ENCODE peak calls at places on chromosomes 16 and 17, in eight cellular contexts. R is DND-41, E is IMR-90, Y is prostate gland, C is BE2C, M is HCT116, B is mucosa of descending colon, N is psoas muscle. U is an unnamed sample.

GRCh38 chr16:12639044-12639443 is 164.6 kb downstream of the CPPED1 start:
- DNase-seq in R (no peak), B (no peak), M (no peak), Y (no peak), C (no peak), N (no peak), E (peak; percentile 39), U (no peak)

GRCh38 chr17:45016823-45017222 is 34.6 kb downstream of the DCAKD start:
- DNase-seq in R (no peak), E (no peak), N (no peak), B (no peak), Y (no peak), M (no peak), C (no peak), U (no peak)

GRCh38 chr16:29675811-29676643 is 3.0 kb upstream of the QPRT start:
- DNase-seq in C (peak; percentile 44), E (peak; percentile 18), B (no peak), R (peak; percentile 42), N (no peak), M (peak; percentile 24), Y (no peak), U (no peak)

GRCh38 chr17:79740413-79740812 is 9.7 kb downstream of the ENPP7 start:
- DNase-seq in N (no peak), R (no peak), C (no peak), B (no peak), M (no peak), E (no peak), Y (no peak), U (no peak)

GRCh38 chr16:63617047-63617989 is 1504.5 kb downstream of the CDH11 start:
- DNase-seq in R (no peak), N (no peak), B (peak; percentile 27), M (no peak), Y (peak; percentile 5), E (no peak), C (peak; percentile 9), U (no peak)

GRCh38 chr16:89013692-89014455 is 36.9 kb upstream of the CBFA2T3 start:
- DNase-seq in C (no peak), B (peak; percentile 9), Y (no peak), M (no peak), N (peak; percentile 7), E (no peak), R (no peak), U (no peak)

GRCh38 chr17:19723967-19724366 is 7.6 kb upstream of the SLC47A2 start:
- DNase-seq in B (peak; percentile 24), E (no peak), R (no peak), Y (peak; percentile 72), N (no peak), C (no peak), M (no peak), U (no peak)

GRCh38 chr16:58733248-58733670 is 857 bp downstream of the GOT2 start:
- DNase-seq in N (peak; percentile 33), R (no peak), C (no peak), M (no peak), Y (peak; percentile 37), B (no peak), E (peak; percentile 5), U (no peak)

GRCh38 chr17:67492824-67493490 is 115.9 kb downstream of the PITPNC1 start:
- DNase-seq in M (no peak), C (no peak), N (no peak), B (no peak), Y (no peak), E (peak; percentile 31), R (no peak), U (no peak)

GRCh38 chr17:30241051-30241450 is 5.6 kb upstream of the SLC6A4 start:
- DNase-seq in B (no peak), R (no peak), Y (no peak), N (no peak), E (no peak), C (no peak), M (no peak), U (no peak)

GRCh38 chr17:38451030-38451839 is 23.0 kb downstream of the ARHGAP23 start:
- DNase-seq in N (no peak), M (no peak), E (peak; percentile 79), Y (no peak), C (no peak), R (peak; percentile 13), B (no peak), U (no peak)

GRCh38 chr17:3870871-3871306 is 22.0 kb downstream of the CAMKK1 start:
- DNase-seq in E (no peak), Y (no peak), C (no peak), N (no peak), M (no peak), B (peak; percentile 50), R (no peak), U (no peak)

GRCh38 chr17:70165383-70165782 is 3.9 kb upstream of the KCNJ2 start:
- DNase-seq in Y (no peak), C (no peak), R (no peak), E (no peak), M (no peak), N (no peak), B (no peak), U (no peak)

GRCh38 chr16:53094013-53094630 is 39.3 kb downstream of the CHD9 start:
- DNase-seq in C (peak; percentile 43), B (peak; percentile 90), N (peak; percentile 61), M (no peak), R (peak; percentile 26), E (no peak), Y (peak; percentile 52), U (no peak)

GRCh38 chr17:78022425-78022824 is 63.9 kb downstream of the TNRC6C start:
- DNase-seq in M (no peak), C (no peak), B (no peak), N (no peak), E (peak; percentile 22), Y (no peak), R (no peak), U (no peak)

GRCh38 chr17:77681820-77682219 is 276.7 kb upstream of the TNRC6C start:
- DNase-seq in R (no peak), B (peak; percentile 43), E (peak; percentile 1), C (peak; percentile 65), Y (peak; percentile 61), M (no peak), N (peak; percentile 63), U (no peak)

GRCh38 chr17:51059781-51060180 is 60.9 kb downstream of the SPAG9 start:
- DNase-seq in Y (no peak), N (no peak), E (peak; percentile 70), C (no peak), R (no peak), M (no peak), B (no peak), U (no peak)

GRCh38 chr16:27474921-27475320 is 72.9 kb downstream of the IL21R start:
- DNase-seq in M (no peak), E (no peak), C (no peak), R (no peak), B (no peak), N (no peak), Y (no peak), U (no peak)

GRCh38 chr16:84726079-84726669 is 26.4 kb downstream of the USP10 start:
- DNase-seq in Y (peak; percentile 94), R (peak; percentile 80), E (peak; percentile 85), N (peak; percentile 92), C (peak; percentile 88), B (peak; percentile 92), M (peak; percentile 61), U (peak; percentile 92)

GRCh38 chr16:48895142-48895541 is 285.2 kb upstream of the N4BP1 start:
- DNase-seq in N (no peak), Y (no peak), B (no peak), E (no peak), M (no peak), C (no peak), R (peak; percentile 6), U (no peak)

GRCh38 chr17:37338847-37339246 is 36.9 kb upstream of the C17orf78 start:
- DNase-seq in E (no peak), B (no peak), N (no peak), Y (no peak), C (no peak), R (no peak), M (no peak), U (no peak)

GRCh38 chr17:80455328-80455710 is 21.1 kb downstream of the NPTX1 start:
- DNase-seq in E (peak; percentile 46), Y (no peak), C (peak; percentile 70), B (no peak), M (peak; percentile 34), R (no peak), N (peak; percentile 71), U (peak; percentile 56)

GRCh38 chr16:80580109-80580832 is 39.5 kb downstream of the DYNLRB2 start:
- DNase-seq in E (peak; percentile 45), C (no peak), N (no peak), B (no peak), Y (no peak), M (no peak), R (no peak), U (peak; percentile 89)

GRCh38 chr17:75077072-75077489 is 10.7 kb upstream of the SLC16A5 start:
- DNase-seq in E (no peak), R (no peak), Y (no peak), N (no peak), C (no peak), B (peak; percentile 83), M (no peak), U (no peak)

GRCh38 chr17:75075597-75076253 is 12.0 kb upstream of the SLC16A5 start:
- DNase-seq in M (no peak), R (no peak), N (no peak), E (no peak), C (no peak), B (no peak), Y (no peak), U (no peak)

GRCh38 chr17:75079023-75079373 is 8.8 kb upstream of the SLC16A5 start:
- DNase-seq in R (no peak), B (no peak), E (no peak), Y (no peak), C (no peak), M (no peak), N (no peak), U (no peak)

GRCh38 chr17:75078097-75079022 is 9.4 kb upstream of the SLC16A5 start:
- DNase-seq in N (no peak), E (peak; percentile 78), B (peak; percentile 71), R (no peak), Y (no peak), M (peak; percentile 69), C (no peak), U (peak; percentile 41)

GRCh38 chr17:75077490-75078096 is 10.2 kb upstream of the SLC16A5 start:
- DNase-seq in R (no peak), E (no peak), C (no peak), M (no peak), N (peak; percentile 73), Y (peak; percentile 39), B (no peak), U (peak; percentile 60)
- TF ChIP-seq CTCF in R (no peak), E (no peak), C (no peak), M (no peak), N (no peak), Y (no peak), B (peak; percentile 20), U (peak; percentile 17)

GRCh38 chr16:19130385-19130784 is 16.6 kb downstream of the ITPRIPL2 start:
- DNase-seq in N (no peak), Y (no peak), B (no peak), C (no peak), E (no peak), M (no peak), R (no peak), U (no peak)
- TF ChIP-seq CTCF in N (no peak), Y (no peak), B (no peak), C (no peak), E (no peak), M (no peak), R (no peak), U (no peak)

GRCh38 chr16:3182608-3183444 is 5.2 kb upstream of the OR1F1 start:
- DNase-seq in Y (no peak), E (peak; percentile 55), M (no peak), R (no peak), C (peak; percentile 78), N (no peak), B (no peak), U (peak; percentile 75)
- TF ChIP-seq CTCF in Y (no peak), E (peak; percentile 41), M (no peak), R (no peak), C (peak; percentile 47), N (peak; percentile 21), B (no peak), U (peak; percentile 47)

GRCh38 chr17:17752822-17753448 is 71.7 kb downstream of the RAI1 start:
- DNase-seq in N (no peak), R (no peak), M (no peak), Y (no peak), B (no peak), C (no peak), E (no peak), U (no peak)
- TF ChIP-seq CTCF in N (no peak), R (no peak), M (no peak), Y (no peak), B (no peak), C (no peak), E (no peak), U (no peak)

U was measured in activated CD8-positive, alpha-beta T cell treated with anti-CD3 and anti-CD28 coated beads for 36 hours.